ENCODE peak calls at places on chromosomes 5 and 9, in ten cellular contexts. One of them, this sample, is unnamed.

GRCh38 chr9:136045595-136046554 is 49.2 kb downstream of the NACC2 start:
- DNase-seq in kidney tubule cell: no peak
- DNase-seq in lung: peak
- DNase-seq in left cardiac atrium: no peak
- DNase-seq in M059J: no peak
- DNase-seq in mesenteric fat pad: peak
- DNase-seq in GM06990: no peak
- DNase-seq in DMS53: no peak
- DNase-seq in HCT116: no peak
- DNase-seq in GM04504: peak
- DNase-seq in this sample: no peak

GRCh38 chr9:130768265-130768664 is 66.8 kb upstream of the ABL1 start:
- DNase-seq in kidney tubule cell: peak
- DNase-seq in lung: no peak
- DNase-seq in left cardiac atrium: no peak
- DNase-seq in M059J: no peak
- DNase-seq in mesenteric fat pad: no peak
- DNase-seq in GM06990: no peak
- DNase-seq in DMS53: no peak
- DNase-seq in HCT116: no peak
- DNase-seq in GM04504: no peak
- DNase-seq in this sample: no peak

GRCh38 chr5:93794954-93795353 is 53.6 kb upstream of the POU5F2 start:
- DNase-seq in kidney tubule cell: no peak
- DNase-seq in lung: no peak
- DNase-seq in left cardiac atrium: no peak
- DNase-seq in M059J: no peak
- DNase-seq in mesenteric fat pad: no peak
- DNase-seq in GM06990: no peak
- DNase-seq in DMS53: peak
- DNase-seq in HCT116: no peak
- DNase-seq in GM04504: no peak
- DNase-seq in this sample: no peak

GRCh38 chr5:923473-923873 is 30.8 kb downstream of the TRIP13 start:
- DNase-seq in kidney tubule cell: peak
- DNase-seq in lung: peak
- DNase-seq in left cardiac atrium: peak
- DNase-seq in M059J: peak
- DNase-seq in mesenteric fat pad: peak
- DNase-seq in GM06990: peak
- DNase-seq in DMS53: peak
- DNase-seq in HCT116: peak
- DNase-seq in GM04504: no peak
- DNase-seq in this sample: peak

GRCh38 chr5:179123109-179123426 is 62.9 kb downstream of the ZNF354C start:
- DNase-seq in kidney tubule cell: no peak
- DNase-seq in lung: no peak
- DNase-seq in left cardiac atrium: no peak
- DNase-seq in M059J: no peak
- DNase-seq in mesenteric fat pad: peak
- DNase-seq in GM06990: no peak
- DNase-seq in DMS53: no peak
- DNase-seq in HCT116: no peak
- DNase-seq in GM04504: no peak
- DNase-seq in this sample: no peak

GRCh38 chr5:146165469-146165868 is 17.0 kb downstream of the LARS1 start:
- DNase-seq in kidney tubule cell: peak
- DNase-seq in lung: no peak
- DNase-seq in left cardiac atrium: no peak
- DNase-seq in M059J: no peak
- DNase-seq in mesenteric fat pad: no peak
- DNase-seq in GM06990: no peak
- DNase-seq in DMS53: no peak
- DNase-seq in HCT116: no peak
- DNase-seq in GM04504: no peak
- DNase-seq in this sample: no peak

GRCh38 chr5:168364151-168364661 is 72.8 kb downstream of the WWC1 start:
- DNase-seq in kidney tubule cell: peak
- DNase-seq in lung: no peak
- DNase-seq in left cardiac atrium: no peak
- DNase-seq in M059J: peak
- DNase-seq in mesenteric fat pad: no peak
- DNase-seq in GM06990: no peak
- DNase-seq in DMS53: no peak
- DNase-seq in HCT116: peak
- DNase-seq in GM04504: no peak
- DNase-seq in this sample: no peak

GRCh38 chr5:113488645-113489184 is 462 bp upstream of the MCC start:
- DNase-seq in kidney tubule cell: no peak
- DNase-seq in lung: no peak
- DNase-seq in left cardiac atrium: no peak
- DNase-seq in M059J: no peak
- DNase-seq in mesenteric fat pad: no peak
- DNase-seq in GM06990: no peak
- DNase-seq in DMS53: no peak
- DNase-seq in HCT116: peak
- DNase-seq in GM04504: no peak
- DNase-seq in this sample: no peak

GRCh38 chr5:7495133-7495521 is 99.2 kb downstream of the ADCY2 start:
- DNase-seq in kidney tubule cell: no peak
- DNase-seq in lung: no peak
- DNase-seq in left cardiac atrium: no peak
- DNase-seq in M059J: no peak
- DNase-seq in mesenteric fat pad: no peak
- DNase-seq in GM06990: no peak
- DNase-seq in DMS53: no peak
- DNase-seq in HCT116: no peak
- DNase-seq in GM04504: no peak
- DNase-seq in this sample: no peak

GRCh38 chr9:110426052-110426709 is 88.5 kb upstream of the TXNDC8 start:
- DNase-seq in kidney tubule cell: peak
- DNase-seq in lung: no peak
- DNase-seq in left cardiac atrium: no peak
- DNase-seq in M059J: peak
- DNase-seq in mesenteric fat pad: no peak
- DNase-seq in GM06990: no peak
- DNase-seq in DMS53: peak
- DNase-seq in HCT116: no peak
- DNase-seq in GM04504: no peak
- DNase-seq in this sample: no peak

GRCh38 chr5:10306806-10307205 is 896 bp downstream of the CMBL start:
- DNase-seq in kidney tubule cell: no peak
- DNase-seq in lung: no peak
- DNase-seq in left cardiac atrium: no peak
- DNase-seq in M059J: no peak
- DNase-seq in mesenteric fat pad: no peak
- DNase-seq in GM06990: no peak
- DNase-seq in DMS53: peak
- DNase-seq in HCT116: no peak
- DNase-seq in GM04504: no peak
- DNase-seq in this sample: no peak

GRCh38 chr5:128105203-128105602 is 21.6 kb downstream of the SLC12A2 start:
- DNase-seq in kidney tubule cell: no peak
- DNase-seq in lung: no peak
- DNase-seq in left cardiac atrium: no peak
- DNase-seq in M059J: no peak
- DNase-seq in mesenteric fat pad: no peak
- DNase-seq in GM06990: no peak
- DNase-seq in DMS53: no peak
- DNase-seq in HCT116: no peak
- DNase-seq in GM04504: no peak
- DNase-seq in this sample: no peak

GRCh38 chr5:83220331-83220730 is 143.0 kb downstream of the XRCC4 start:
- DNase-seq in kidney tubule cell: no peak
- DNase-seq in lung: no peak
- DNase-seq in left cardiac atrium: no peak
- DNase-seq in M059J: no peak
- DNase-seq in mesenteric fat pad: no peak
- DNase-seq in GM06990: no peak
- DNase-seq in DMS53: no peak
- DNase-seq in HCT116: no peak
- DNase-seq in GM04504: no peak
- DNase-seq in this sample: no peak

GRCh38 chr9:135969064-135969683 is 8.0 kb upstream of the UBAC1 start:
- DNase-seq in kidney tubule cell: peak
- DNase-seq in lung: no peak
- DNase-seq in left cardiac atrium: no peak
- DNase-seq in M059J: peak
- DNase-seq in mesenteric fat pad: no peak
- DNase-seq in GM06990: no peak
- DNase-seq in DMS53: no peak
- DNase-seq in HCT116: no peak
- DNase-seq in GM04504: no peak
- DNase-seq in this sample: no peak

GRCh38 chr9:109117856-109118801 is 1.6 kb downstream of the TMEM245 start:
- DNase-seq in kidney tubule cell: peak
- DNase-seq in lung: no peak
- DNase-seq in left cardiac atrium: peak
- DNase-seq in M059J: peak
- DNase-seq in mesenteric fat pad: no peak
- DNase-seq in GM06990: no peak
- DNase-seq in DMS53: peak
- DNase-seq in HCT116: no peak
- DNase-seq in GM04504: peak
- DNase-seq in this sample: no peak

GRCh38 chr9:136143215-136144001 is 24.7 kb upstream of the TMEM250 start:
- DNase-seq in kidney tubule cell: no peak
- DNase-seq in lung: no peak
- DNase-seq in left cardiac atrium: no peak
- DNase-seq in M059J: peak
- DNase-seq in mesenteric fat pad: no peak
- DNase-seq in GM06990: no peak
- DNase-seq in DMS53: peak
- DNase-seq in HCT116: no peak
- DNase-seq in GM04504: no peak
- DNase-seq in this sample: peak

GRCh38 chr5:149824851-149825250 is 94.7 kb downstream of the PPARGC1B start:
- DNase-seq in kidney tubule cell: no peak
- DNase-seq in lung: no peak
- DNase-seq in left cardiac atrium: no peak
- DNase-seq in M059J: no peak
- DNase-seq in mesenteric fat pad: no peak
- DNase-seq in GM06990: no peak
- DNase-seq in DMS53: no peak
- DNase-seq in HCT116: no peak
- DNase-seq in GM04504: no peak
- DNase-seq in this sample: no peak

GRCh38 chr9:34318163-34318790 is 10.8 kb downstream of the KIF24 start:
- DNase-seq in kidney tubule cell: no peak
- DNase-seq in lung: no peak
- DNase-seq in left cardiac atrium: no peak
- DNase-seq in M059J: no peak
- DNase-seq in mesenteric fat pad: no peak
- DNase-seq in GM06990: peak
- DNase-seq in DMS53: no peak
- DNase-seq in HCT116: no peak
- DNase-seq in GM04504: no peak
- DNase-seq in this sample: no peak

GRCh38 chr9:16867571-16868311 is 2.7 kb downstream of the BNC2 start:
- DNase-seq in kidney tubule cell: peak
- DNase-seq in lung: no peak
- DNase-seq in left cardiac atrium: peak
- DNase-seq in M059J: peak
- DNase-seq in mesenteric fat pad: no peak
- DNase-seq in GM06990: no peak
- DNase-seq in DMS53: no peak
- DNase-seq in HCT116: no peak
- DNase-seq in GM04504: no peak
- DNase-seq in this sample: no peak

This sample was measured in D721Med.